ENCODE peak calls at places on chromosomes 13 and 19, in eight cellular contexts. T is ascending aorta, D is NCI-H1105, J is choroid plexus epithelial cell, E is cardiac muscle cell, I is adrenal gland, Y is A549, N is IMR-90. O is an unnamed sample.
A peak's percentile ranks its signal among the peaks of the same experiment; 100 is the strongest.

GRCh38 chr13:35768551-35768950 is 292.1 kb upstream of the MAB21L1 start:
- DNase-seq in T (no peak), Y (no peak), E (no peak), N (peak; percentile 76), D (peak; percentile 76), I (no peak), J (peak; percentile 80), O (no peak)

GRCh38 chr19:14031719-14032480 is at the start of gene IL27RA:
- DNase-seq in D (peak; percentile 46), E (peak; percentile 51), N (peak; percentile 31), I (peak; percentile 41), T (peak; percentile 72), Y (peak; percentile 68), J (peak; percentile 32), O (peak; percentile 79)

GRCh38 chr19:9847087-9847671 is 12.1 kb downstream of the PIN1 start:
- DNase-seq in J (peak; percentile 95), T (peak; percentile 82), D (no peak), N (peak; percentile 97), Y (peak; percentile 70), I (peak; percentile 93), E (peak; percentile 92), O (peak; percentile 47)

GRCh38 chr13:20993661-20994440 is 67.5 kb downstream of the LATS2 start:
- DNase-seq in E (peak; percentile 81), D (no peak), Y (no peak), T (no peak), J (peak; percentile 78), N (peak; percentile 51), I (no peak), O (no peak)

GRCh38 chr13:78660130-78660857 is 1.3 kb upstream of the OBI1 start:
- DNase-seq in J (peak; percentile 22), D (no peak), T (no peak), E (peak; percentile 24), N (no peak), Y (peak; percentile 33), I (peak; percentile 18), O (no peak)

GRCh38 chr19:38629568-38629967 is 10.6 kb downstream of the EIF3K start:
- DNase-seq in I (no peak), J (no peak), N (no peak), E (no peak), Y (no peak), T (no peak), D (no peak), O (no peak)

GRCh38 chr19:9565900-9566705 is 18.2 kb downstream of the ZNF121 start:
- DNase-seq in N (peak; percentile 7), Y (peak; percentile 53), E (peak; percentile 14), J (peak; percentile 19), T (no peak), I (no peak), D (no peak), O (no peak)

GRCh38 chr13:67147257-67148218 is 82.6 kb downstream of the PCDH9 start:
- DNase-seq in J (peak; percentile 79), Y (peak; percentile 24), I (no peak), T (no peak), N (peak; percentile 72), E (peak; percentile 79), D (no peak), O (no peak)

GRCh38 chr19:13150919-13151604 is 851 bp downstream of the IER2 start:
- DNase-seq in E (peak; percentile 27), T (no peak), D (no peak), I (peak; percentile 62), N (no peak), J (no peak), Y (no peak), O (peak; percentile 28)

GRCh38 chr13:53260594-53260993 is 232.0 kb downstream of the OLFM4 start:
- DNase-seq in J (no peak), N (no peak), D (no peak), I (no peak), T (no peak), E (no peak), Y (no peak), O (no peak)

GRCh38 chr13:80463673-80464352 is 122.9 kb upstream of the SPRY2 start:
- DNase-seq in Y (no peak), I (peak; percentile 21), E (peak; percentile 43), D (peak; percentile 1), N (no peak), J (peak; percentile 54), T (peak; percentile 65), O (no peak)

GRCh38 chr13:94708971-94709614 is 3.3 kb downstream of the SOX21 start:
- DNase-seq in E (no peak), I (no peak), D (no peak), T (no peak), J (no peak), Y (no peak), N (no peak), O (no peak)

GRCh38 chr19:50735869-50736268 is 12.7 kb downstream of the CLEC11A start:
- DNase-seq in E (no peak), N (no peak), I (no peak), Y (no peak), D (no peak), J (no peak), T (no peak), O (no peak)

GRCh38 chr19:40798997-40799557 is at the start of gene EGLN2:
- DNase-seq in D (no peak), Y (no peak), J (no peak), I (no peak), N (no peak), E (no peak), T (no peak), O (peak; percentile 39)

GRCh38 chr19:29385191-29385795 is 140.5 kb upstream of the VSTM2B start:
- DNase-seq in N (no peak), Y (no peak), T (peak; percentile 56), J (no peak), D (no peak), E (no peak), I (no peak), O (no peak)

GRCh38 chr13:73421310-73421912 is 362.6 kb downstream of the KLF5 start:
- DNase-seq in Y (no peak), I (no peak), E (no peak), T (no peak), D (no peak), J (peak; percentile 22), N (peak; percentile 68), O (peak; percentile 6)

O was measured in stimulated activated naive CD4-positive, alpha-beta T cell treated with Interleukin-2 at 50 U/mL for 16 hours.